ENCODE peak calls at places on chromosomes 4 and X, in four cellular contexts. W is type B pancreatic cell, G is EH, C is amygdala. I is an unnamed sample.

GRCh38 chrX:71017396-71017939 is 50.7 kb downstream of the SNX12 start:
- DNase-seq in W (no peak), G (peak), C (no peak), I (no peak)

GRCh38 chr4:121380448-121381147 is at the start of gene QRFPR:
- DNase-seq in W (peak), G (no peak), C (no peak), I (no peak)

GRCh38 chrX:1137531-1137930 is 74.9 kb downstream of the CRLF2 start:
- DNase-seq in W (peak), G (no peak), C (no peak), I (no peak)

GRCh38 chr4:124684301-124684700 is 28.2 kb downstream of the ANKRD50 start:
- DNase-seq in W (no peak), G (no peak), C (no peak), I (no peak)

GRCh38 chr4:73653695-73654106 is 33.5 kb upstream of the RASSF6 start:
- DNase-seq in W (no peak), G (peak), C (no peak), I (peak)

GRCh38 chrX:117808413-117808812 is 308.2 kb downstream of the KLHL13 start:
- DNase-seq in W (no peak), G (no peak), C (no peak), I (no peak)

GRCh38 chrX:132504417-132504816 is 15.6 kb upstream of the MBNL3 start:
- DNase-seq in W (no peak), G (no peak), C (no peak), I (no peak)

GRCh38 chrX:39258331-39258730 is 457.1 kb downstream of the MID1IP1 start:
- DNase-seq in W (no peak), G (no peak), C (no peak), I (no peak)

GRCh38 chr4:3613980-3614730 is 81.9 kb upstream of the LRPAP1 start:
- DNase-seq in W (peak), G (no peak), C (no peak), I (no peak)

GRCh38 chr4:73984736-73985527 is 3.1 kb downstream of the PPBP start:
- DNase-seq in W (no peak), G (peak), C (no peak), I (no peak)

GRCh38 chrX:136065044-136065671 is 79.9 kb downstream of the SLC9A6 start:
- DNase-seq in W (no peak), G (peak), C (no peak), I (no peak)

GRCh38 chr4:119059221-119059620 is 76.4 kb upstream of the MYOZ2 start:
- DNase-seq in W (no peak), G (no peak), C (no peak), I (no peak)

GRCh38 chrX:129647588-129648410 is 7.0 kb downstream of the APLN start:
- DNase-seq in W (peak), G (no peak), C (no peak), I (no peak)

GRCh38 chrX:108396188-108396885 is 41.9 kb downstream of the COL4A6 start:
- DNase-seq in W (no peak), G (peak), C (no peak), I (no peak)

GRCh38 chrX:15680401-15680800 is 15.8 kb upstream of the CLTRN start:
- DNase-seq in W (no peak), G (peak), C (no peak), I (no peak)

GRCh38 chrX:16765618-16766017 is 20.6 kb upstream of the TXLNG start:
- DNase-seq in W (no peak), G (no peak), C (no peak), I (no peak)

GRCh38 chr4:166257891-166258290 is 384.9 kb downstream of the TLL1 start:
- DNase-seq in W (no peak), G (no peak), C (no peak), I (no peak)

GRCh38 chrX:103197721-103198306 is 17.1 kb upstream of the BEX4 start:
- DNase-seq in W (no peak), G (peak), C (no peak), I (no peak)

GRCh38 chr4:176323511-176324160 is 3.9 kb downstream of the SPCS3 start:
- DNase-seq in W (no peak), G (no peak), C (no peak), I (no peak)

GRCh38 chr4:128787509-128788311 is 21.8 kb upstream of the JADE1 start:
- DNase-seq in W (no peak), G (no peak), C (no peak), I (no peak)

GRCh38 chr4:156751486-156751885 is 220.1 kb downstream of the PDGFC start:
- DNase-seq in W (no peak), G (peak), C (no peak), I (no peak)

GRCh38 chr4:135238940-135239339 is 1037.4 kb upstream of the PABPC4L start:
- DNase-seq in W (no peak), G (peak), C (no peak), I (no peak)

GRCh38 chr4:54418468-54418867 is 189.4 kb downstream of the PDGFRA start:
- DNase-seq in W (no peak), G (no peak), C (no peak), I (no peak)

GRCh38 chr4:70709551-70710080 is 12.1 kb upstream of the RUFY3 start:
- DNase-seq in W (no peak), G (no peak), C (no peak), I (no peak)

GRCh38 chr4:101348367-101348827 is 1.1 kb upstream of the PPP3CA start:
- DNase-seq in W (peak), G (no peak), C (no peak), I (no peak)

GRCh38 chr4:157045507-157046127 is 30.3 kb upstream of the GLRB start:
- DNase-seq in W (no peak), G (peak), C (no peak), I (peak)

GRCh38 chr4:8665406-8666360 is 73.1 kb downstream of the CPZ start:
- DNase-seq in W (no peak), G (peak), C (no peak), I (no peak)

GRCh38 chrX:119573840-119574393 is 446 bp upstream of the UBE2A start:
- DNase-seq in W (no peak), G (peak), C (no peak), I (no peak)

GRCh38 chr4:43425206-43425605 is 532.7 kb downstream of the GRXCR1 start:
- DNase-seq in W (no peak), G (no peak), C (no peak), I (no peak)

GRCh38 chr4:139663561-139664138 is 2.0 kb upstream of the MGST2 start:
- DNase-seq in W (no peak), G (no peak), C (no peak), I (no peak)

GRCh38 chrX:316351-317325 is 2.0 kb downstream of the GTPBP6 start:
- DNase-seq in W (no peak), G (no peak), C (no peak), I (no peak)

GRCh38 chr4:1763550-1764080 is 29.5 kb upstream of the FGFR3 start:
- DNase-seq in W (no peak), G (peak), C (peak), I (no peak)